ENCODE peak calls at places on chromosome 3, in seven cellular contexts. One of them, this sample, is unnamed.

GRCh38 chr3:186700267-186700666 is 16.9 kb upstream of the KNG1 start:
- DNase-seq in IMR-90: no peak
- DNase-seq in neuronal stem cell: no peak
- DNase-seq in H1: no peak
- DNase-seq in mesenchymal stem cell: no peak
- DNase-seq in trophoblast cell: no peak
- DNase-seq in H9: no peak
- DNase-seq in this sample: no peak

GRCh38 chr3:167732313-167733065 is 2.2 kb downstream of the PDCD10 start:
- DNase-seq in IMR-90: peak
- DNase-seq in neuronal stem cell: no peak
- DNase-seq in H1: no peak
- DNase-seq in mesenchymal stem cell: no peak
- DNase-seq in trophoblast cell: no peak
- DNase-seq in H9: no peak
- DNase-seq in this sample: no peak

GRCh38 chr3:54197509-54197908 is 75.2 kb downstream of the CACNA2D3 start:
- DNase-seq in IMR-90: no peak
- DNase-seq in neuronal stem cell: no peak
- DNase-seq in H1: no peak
- DNase-seq in mesenchymal stem cell: no peak
- DNase-seq in trophoblast cell: no peak
- DNase-seq in H9: no peak
- DNase-seq in this sample: peak

GRCh38 chr3:36907911-36908646 is 36.8 kb downstream of the TRANK1 start:
- DNase-seq in IMR-90: peak
- DNase-seq in neuronal stem cell: no peak
- DNase-seq in H1: no peak
- DNase-seq in mesenchymal stem cell: peak
- DNase-seq in trophoblast cell: peak
- DNase-seq in H9: no peak
- DNase-seq in this sample: no peak

GRCh38 chr3:27201435-27201966 is 167.7 kb downstream of the NEK10 start:
- DNase-seq in IMR-90: no peak
- DNase-seq in neuronal stem cell: no peak
- DNase-seq in H1: no peak
- DNase-seq in mesenchymal stem cell: no peak
- DNase-seq in trophoblast cell: no peak
- DNase-seq in H9: no peak
- DNase-seq in this sample: no peak

GRCh38 chr3:157239082-157239704 is 79.2 kb upstream of the CCNL1 start:
- DNase-seq in IMR-90: peak
- DNase-seq in neuronal stem cell: peak
- DNase-seq in H1: peak
- DNase-seq in mesenchymal stem cell: peak
- DNase-seq in trophoblast cell: peak
- DNase-seq in H9: peak
- DNase-seq in this sample: peak

GRCh38 chr3:45595364-45596154 is 1.0 kb downstream of the LIMD1 start:
- DNase-seq in IMR-90: no peak
- DNase-seq in neuronal stem cell: no peak
- DNase-seq in H1: no peak
- DNase-seq in mesenchymal stem cell: no peak
- DNase-seq in trophoblast cell: no peak
- DNase-seq in H9: no peak
- DNase-seq in this sample: no peak

GRCh38 chr3:101950510-101950909 is 101.2 kb downstream of the NFKBIZ start:
- DNase-seq in IMR-90: peak
- DNase-seq in neuronal stem cell: no peak
- DNase-seq in H1: no peak
- DNase-seq in mesenchymal stem cell: peak
- DNase-seq in trophoblast cell: no peak
- DNase-seq in H9: no peak
- DNase-seq in this sample: no peak

GRCh38 chr3:141812091-141812490 is 48.9 kb downstream of the GRK7 start:
- DNase-seq in IMR-90: no peak
- DNase-seq in neuronal stem cell: no peak
- DNase-seq in H1: no peak
- DNase-seq in mesenchymal stem cell: no peak
- DNase-seq in trophoblast cell: no peak
- DNase-seq in H9: no peak
- DNase-seq in this sample: no peak

GRCh38 chr3:190575441-190576190 is 61.7 kb downstream of the IL1RAP start:
- DNase-seq in IMR-90: no peak
- DNase-seq in neuronal stem cell: no peak
- DNase-seq in H1: no peak
- DNase-seq in mesenchymal stem cell: no peak
- DNase-seq in trophoblast cell: no peak
- DNase-seq in H9: no peak
- DNase-seq in this sample: no peak

GRCh38 chr3:185717121-185717520 is 107.7 kb downstream of the IGF2BP2 start:
- DNase-seq in IMR-90: peak
- DNase-seq in neuronal stem cell: no peak
- DNase-seq in H1: no peak
- DNase-seq in mesenchymal stem cell: peak
- DNase-seq in trophoblast cell: peak
- DNase-seq in H9: no peak
- DNase-seq in this sample: no peak

GRCh38 chr3:128607710-128608048 is 42.9 kb downstream of the RPN1 start:
- DNase-seq in IMR-90: no peak
- DNase-seq in neuronal stem cell: no peak
- DNase-seq in H1: peak
- DNase-seq in mesenchymal stem cell: no peak
- DNase-seq in trophoblast cell: no peak
- DNase-seq in H9: no peak
- DNase-seq in this sample: no peak

GRCh38 chr3:166283856-166284255 is 446.6 kb upstream of the BCHE start:
- DNase-seq in IMR-90: peak
- DNase-seq in neuronal stem cell: no peak
- DNase-seq in H1: no peak
- DNase-seq in mesenchymal stem cell: peak
- DNase-seq in trophoblast cell: peak
- DNase-seq in H9: no peak
- DNase-seq in this sample: no peak

GRCh38 chr3:38086496-38086895 is 47.5 kb downstream of the DLEC1 start:
- DNase-seq in IMR-90: no peak
- DNase-seq in neuronal stem cell: no peak
- DNase-seq in H1: no peak
- DNase-seq in mesenchymal stem cell: no peak
- DNase-seq in trophoblast cell: no peak
- DNase-seq in H9: no peak
- DNase-seq in this sample: no peak

GRCh38 chr3:38088126-38088525 is 48.8 kb downstream of the ACAA1 start:
- DNase-seq in IMR-90: no peak
- DNase-seq in neuronal stem cell: no peak
- DNase-seq in H1: no peak
- DNase-seq in mesenchymal stem cell: no peak
- DNase-seq in trophoblast cell: peak
- DNase-seq in H9: no peak
- DNase-seq in this sample: no peak

GRCh38 chr3:38084969-38085942 is 46.2 kb downstream of the DLEC1 start:
- DNase-seq in IMR-90: no peak
- DNase-seq in neuronal stem cell: no peak
- DNase-seq in H1: no peak
- DNase-seq in mesenchymal stem cell: no peak
- DNase-seq in trophoblast cell: peak
- DNase-seq in H9: no peak
- DNase-seq in this sample: no peak

GRCh38 chr3:38085943-38086324 is 46.9 kb downstream of the DLEC1 start:
- DNase-seq in IMR-90: no peak
- DNase-seq in neuronal stem cell: no peak
- DNase-seq in H1: no peak
- DNase-seq in mesenchymal stem cell: no peak
- DNase-seq in trophoblast cell: no peak
- DNase-seq in H9: no peak
- DNase-seq in this sample: no peak

GRCh38 chr3:38084019-38084968 is 45.3 kb downstream of the DLEC1 start:
- DNase-seq in IMR-90: peak
- DNase-seq in neuronal stem cell: no peak
- DNase-seq in H1: no peak
- DNase-seq in mesenchymal stem cell: peak
- DNase-seq in trophoblast cell: no peak
- DNase-seq in H9: no peak
- DNase-seq in this sample: peak
- H2BK5ac ChIP-seq in IMR-90: peak
- H2BK5ac ChIP-seq in neuronal stem cell: no peak
- H2BK5ac ChIP-seq in H1: no peak
- H2BK5ac ChIP-seq in mesenchymal stem cell: no peak
- H2BK5ac ChIP-seq in trophoblast cell: no peak
- H2BK5ac ChIP-seq in H9: no peak
- H2BK5ac ChIP-seq in this sample: no peak

GRCh38 chr3:127164615-127165014 is 28.3 kb upstream of the PRR23E start:
- DNase-seq in IMR-90: no peak
- DNase-seq in neuronal stem cell: no peak
- DNase-seq in H1: no peak
- DNase-seq in mesenchymal stem cell: no peak
- DNase-seq in trophoblast cell: no peak
- DNase-seq in H9: no peak
- DNase-seq in this sample: no peak
- H2BK5ac ChIP-seq in IMR-90: no peak
- H2BK5ac ChIP-seq in neuronal stem cell: no peak
- H2BK5ac ChIP-seq in H1: no peak
- H2BK5ac ChIP-seq in mesenchymal stem cell: no peak
- H2BK5ac ChIP-seq in trophoblast cell: no peak
- H2BK5ac ChIP-seq in H9: no peak
- H2BK5ac ChIP-seq in this sample: no peak

GRCh38 chr3:143754090-143754489 is 94.2 kb downstream of the SLC9A9 start:
- DNase-seq in IMR-90: no peak
- DNase-seq in neuronal stem cell: no peak
- DNase-seq in H1: no peak
- DNase-seq in mesenchymal stem cell: no peak
- DNase-seq in trophoblast cell: no peak
- DNase-seq in H9: no peak
- DNase-seq in this sample: peak

GRCh38 chr3:143763568-143764162 is 84.6 kb downstream of the SLC9A9 start:
- DNase-seq in IMR-90: peak
- DNase-seq in neuronal stem cell: no peak
- DNase-seq in H1: no peak
- DNase-seq in mesenchymal stem cell: peak
- DNase-seq in trophoblast cell: peak
- DNase-seq in H9: no peak
- DNase-seq in this sample: no peak

GRCh38 chr3:143755978-143756377 is 92.3 kb downstream of the SLC9A9 start:
- DNase-seq in IMR-90: no peak
- DNase-seq in neuronal stem cell: no peak
- DNase-seq in H1: no peak
- DNase-seq in mesenchymal stem cell: no peak
- DNase-seq in trophoblast cell: no peak
- DNase-seq in H9: no peak
- DNase-seq in this sample: no peak

GRCh38 chr3:143753456-143753855 is 94.8 kb downstream of the SLC9A9 start:
- DNase-seq in IMR-90: no peak
- DNase-seq in neuronal stem cell: no peak
- DNase-seq in H1: no peak
- DNase-seq in mesenchymal stem cell: no peak
- DNase-seq in trophoblast cell: no peak
- DNase-seq in H9: no peak
- DNase-seq in this sample: peak

DNA sequence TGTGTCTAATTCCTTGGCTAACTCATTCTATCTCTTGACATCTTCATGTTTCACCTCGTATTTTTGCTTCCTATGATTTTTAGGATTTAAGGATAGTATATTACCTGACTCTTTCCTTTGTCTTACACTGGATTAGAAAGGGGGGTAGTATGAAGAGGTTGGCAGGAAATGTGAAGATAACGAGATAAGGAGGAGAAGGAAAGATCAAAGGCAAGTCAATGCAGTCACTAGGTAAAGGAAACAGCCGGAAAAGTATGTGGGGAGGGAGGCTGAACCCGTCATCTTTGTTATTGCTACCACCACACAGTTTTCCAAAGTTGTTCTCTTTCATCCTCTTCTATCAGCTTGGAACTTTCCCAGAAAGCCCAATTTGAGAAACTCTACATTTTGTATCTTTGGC is 90.6 kb downstream of the SLC9A9 start:
- DNase-seq in IMR-90: no peak
- DNase-seq in neuronal stem cell: no peak
- DNase-seq in H1: no peak
- DNase-seq in mesenchymal stem cell: no peak
- DNase-seq in trophoblast cell: no peak
- DNase-seq in H9: no peak
- DNase-seq in this sample: peak
- H2BK5ac ChIP-seq in IMR-90: no peak
- H2BK5ac ChIP-seq in neuronal stem cell: no peak
- H2BK5ac ChIP-seq in H1: no peak
- H2BK5ac ChIP-seq in mesenchymal stem cell: no peak
- H2BK5ac ChIP-seq in trophoblast cell: no peak
- H2BK5ac ChIP-seq in H9: no peak
- H2BK5ac ChIP-seq in this sample: peak

GRCh38 chr3:184300377-184300717 is 1.3 kb downstream of the PSMD2 start:
- DNase-seq in IMR-90: peak
- DNase-seq in neuronal stem cell: no peak
- DNase-seq in H1: no peak
- DNase-seq in mesenchymal stem cell: peak
- DNase-seq in trophoblast cell: no peak
- DNase-seq in H9: no peak
- DNase-seq in this sample: peak

GRCh38 chr3:184295771-184296170 is 3.3 kb upstream of the PSMD2 start:
- DNase-seq in IMR-90: no peak
- DNase-seq in neuronal stem cell: no peak
- DNase-seq in H1: no peak
- DNase-seq in mesenchymal stem cell: no peak
- DNase-seq in trophoblast cell: no peak
- DNase-seq in H9: no peak
- DNase-seq in this sample: no peak

GRCh38 chr3:184296616-184297015 is 2.4 kb upstream of the PSMD2 start:
- DNase-seq in IMR-90: no peak
- DNase-seq in neuronal stem cell: no peak
- DNase-seq in H1: no peak
- DNase-seq in mesenchymal stem cell: no peak
- DNase-seq in trophoblast cell: no peak
- DNase-seq in H9: no peak
- DNase-seq in this sample: no peak

GRCh38 chr3:184299488-184300376 is 691 bp downstream of the PSMD2 start:
- DNase-seq in IMR-90: peak
- DNase-seq in neuronal stem cell: no peak
- DNase-seq in H1: no peak
- DNase-seq in mesenchymal stem cell: peak
- DNase-seq in trophoblast cell: peak
- DNase-seq in H9: no peak
- DNase-seq in this sample: peak

DNA sequence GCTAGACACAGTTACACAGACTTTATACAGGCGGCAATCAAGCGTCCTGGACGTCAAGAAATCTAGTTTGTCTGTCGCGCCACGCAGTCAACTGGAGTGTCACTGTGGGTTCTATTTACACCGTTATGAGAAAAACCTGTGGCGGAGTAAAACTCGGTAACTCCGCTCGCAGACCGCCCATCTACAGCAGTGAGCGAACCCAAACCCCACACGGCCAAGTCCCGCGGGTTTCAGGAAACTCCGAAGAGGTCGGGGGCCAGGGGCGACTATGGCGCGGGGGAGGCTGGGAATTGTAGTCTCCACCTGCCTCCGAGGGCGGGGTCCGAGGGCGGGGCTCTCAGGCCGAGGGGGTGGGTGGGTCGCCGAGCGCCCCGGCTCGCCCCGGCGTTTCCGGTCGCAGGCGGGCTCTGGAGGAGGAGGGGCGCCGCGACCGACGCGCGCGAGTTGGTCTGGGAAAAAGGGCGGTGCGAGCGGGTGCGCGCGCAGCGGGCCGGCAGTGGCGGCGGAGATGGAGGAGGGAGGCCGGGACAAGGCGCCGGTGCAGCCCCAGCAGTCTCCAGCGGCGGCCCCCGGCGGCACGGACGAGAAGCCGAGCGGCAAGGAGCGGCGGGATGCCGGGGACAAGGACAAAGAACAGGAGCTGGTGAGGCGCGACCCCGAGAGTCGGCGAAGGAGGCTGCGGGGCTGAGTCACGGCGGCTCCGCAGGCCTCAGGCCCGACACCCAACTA is at the start of gene PSMD2:
- DNase-seq in IMR-90: peak
- DNase-seq in neuronal stem cell: peak
- DNase-seq in H1: peak
- DNase-seq in mesenchymal stem cell: peak
- DNase-seq in trophoblast cell: peak
- DNase-seq in H9: peak
- DNase-seq in this sample: peak
- H2BK5ac ChIP-seq in IMR-90: peak
- H2BK5ac ChIP-seq in neuronal stem cell: peak
- H2BK5ac ChIP-seq in H1: peak
- H2BK5ac ChIP-seq in mesenchymal stem cell: peak
- H2BK5ac ChIP-seq in trophoblast cell: peak
- H2BK5ac ChIP-seq in H9: no peak
- H2BK5ac ChIP-seq in this sample: no peak